ENCODE peak calls at places on chromosomes 3 and 15, in six cellular contexts. H, E, N, L, J and C are unnamed samples.
A peak's percentile ranks its signal among the peaks of the same experiment; 100 is the strongest.

GRCh38 chr15:39581501-39582285 is 814 bp downstream of the THBS1 start:
- DNase-seq in L (no peak), J (peak; percentile 72), H (no peak), E (peak; percentile 74), N (no peak), C (peak; percentile 69)

GRCh38 chr15:40990789-40991188 is 37.5 kb downstream of the CHAC1 start:
- DNase-seq in L (no peak), E (no peak), N (no peak), H (no peak), J (no peak), C (no peak)

GRCh38 chr15:101049282-101049681 is 130.1 kb downstream of the LRRK1 start:
- DNase-seq in H (peak; percentile 6), N (peak; percentile 15), L (no peak), J (peak; percentile 5), E (no peak), C (no peak)

GRCh38 chr15:78914027-78914764 is 30.6 kb downstream of the CTSH start:
- DNase-seq in H (no peak), E (no peak), J (peak; percentile 32), L (no peak), N (peak; percentile 69), C (peak; percentile 29)

GRCh38 chr15:72280751-72281150 is 8.4 kb upstream of the PARP6 start:
- DNase-seq in H (no peak), N (no peak), J (no peak), E (no peak), L (no peak), C (no peak)

GRCh38 chr3:105649469-105649868 is 219.3 kb downstream of the CBLB start:
- DNase-seq in H (no peak), L (no peak), N (no peak), J (no peak), E (no peak), C (no peak)

GRCh38 chr3:141642215-141642614 is 95.9 kb upstream of the RNF7 start:
- DNase-seq in H (no peak), E (no peak), L (no peak), N (no peak), J (no peak), C (no peak)

GRCh38 chr15:45179221-45179985 is 8.4 kb downstream of the SHF start:
- DNase-seq in H (peak; percentile 52), J (peak; percentile 55), E (no peak), L (peak; percentile 54), N (peak; percentile 64), C (peak; percentile 45)

GRCh38 chr15:29183071-29183831 is 86.4 kb downstream of the NSMCE3 start:
- DNase-seq in J (no peak), H (no peak), E (no peak), L (no peak), N (no peak), C (peak; percentile 9)

GRCh38 chr3:185176756-185177359 is 24.0 kb upstream of the C3orf70 start:
- DNase-seq in E (peak; percentile 35), L (peak; percentile 38), H (no peak), J (peak; percentile 33), N (peak; percentile 72), C (peak; percentile 45)

GRCh38 chr15:80309769-80310384 is 57.9 kb upstream of the CTXND1 start:
- DNase-seq in N (no peak), L (peak; percentile 4), H (no peak), J (no peak), E (no peak), C (peak; percentile 56)

GRCh38 chr3:123740391-123740822 is 143.7 kb downstream of the MYLK start:
- DNase-seq in N (no peak), J (no peak), H (no peak), E (no peak), L (no peak), C (peak; percentile 91)

GRCh38 chr3:73791356-73791755 is 166.6 kb upstream of the PDZRN3 start:
- DNase-seq in J (no peak), N (no peak), L (no peak), E (no peak), H (no peak), C (no peak)

GRCh38 chr3:48695113-48695753 is 9.5 kb upstream of the NCKIPSD start:
- DNase-seq in H (no peak), J (no peak), N (no peak), E (peak; percentile 59), L (no peak), C (peak; percentile 80)

GRCh38 chr3:181838940-181839914 is 127.5 kb downstream of the SOX2 start:
- DNase-seq in H (no peak), E (no peak), N (no peak), J (peak; percentile 14), L (peak; percentile 81), C (peak; percentile 49)

GRCh38 chr3:9168230-9168629 is 81.2 kb downstream of the SRGAP3 start:
- DNase-seq in L (peak; percentile 78), N (peak; percentile 73), J (no peak), H (peak; percentile 62), E (no peak), C (peak; percentile 82)

GRCh38 chr3:138875754-138876664 is 41.3 kb upstream of the PIK3CB start:
- DNase-seq in E (no peak), J (no peak), L (no peak), H (no peak), N (no peak), C (no peak)

GRCh38 chr3:175916151-175916946 is 1057.2 kb downstream of the NAALADL2 start:
- DNase-seq in L (no peak), J (no peak), H (no peak), N (no peak), E (no peak), C (no peak)

GRCh38 chr15:81296218-81296617 is 27.7 kb downstream of the STARD5 start:
- DNase-seq in E (no peak), L (peak; percentile 41), H (no peak), J (no peak), N (no peak), C (no peak)

GRCh38 chr3:193134895-193135294 is 106.1 kb upstream of the PLAAT1 start:
- DNase-seq in J (no peak), H (no peak), E (no peak), L (no peak), N (peak; percentile 54), C (peak; percentile 77)

GRCh38 chr15:85692873-85693272 is 101.9 kb downstream of the KLHL25 start:
- DNase-seq in H (peak; percentile 65), N (no peak), L (peak; percentile 20), J (no peak), E (no peak), C (no peak)

GRCh38 chr3:156509209-156510174 is 45.4 kb downstream of the SSR3 start:
- DNase-seq in H (no peak), J (no peak), N (no peak), L (peak; percentile 69), E (peak; percentile 9), C (peak; percentile 63)

DNA sequence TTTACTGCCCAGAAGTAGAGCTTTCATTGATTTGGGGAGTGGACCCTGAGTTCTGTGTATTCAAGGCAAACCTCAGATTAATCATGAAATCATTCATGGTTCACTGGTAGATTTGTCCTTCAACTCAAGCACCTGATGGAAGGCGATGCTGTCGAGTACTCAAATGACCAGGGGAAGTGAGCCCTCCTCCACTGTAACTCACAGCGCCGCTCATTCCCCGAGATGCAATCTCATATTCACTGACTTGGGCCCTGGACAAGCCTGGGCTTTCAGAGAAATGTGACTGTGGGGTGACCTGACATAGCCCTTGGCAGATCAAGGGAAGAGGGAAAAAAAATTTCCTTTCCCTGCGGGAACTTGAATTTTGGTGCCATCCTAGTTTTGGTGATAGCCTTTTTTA is 156.7 kb upstream of the BHLHE40 start:
- DNase-seq in L (no peak), J (no peak), N (no peak), E (no peak), H (no peak), C (no peak)
- H3K4me3 ChIP-seq in L (no peak overlapping the region), J (no peak overlapping the region), N (no peak overlapping the region), E (no peak overlapping the region), H (no peak overlapping the region), C (no peak overlapping the region)

GRCh38 chr3:103923907-103924306 is 1442.8 kb upstream of the ALCAM start:
- DNase-seq in E (no peak), J (no peak), H (no peak), N (no peak), L (no peak), C (no peak)

GRCh38 chr3:103918336-103918735 is 1448.4 kb upstream of the ALCAM start:
- DNase-seq in J (no peak), N (no peak), L (no peak), E (no peak), H (no peak), C (no peak)

GRCh38 chr3:103924544-103924943 is 1442.2 kb upstream of the ALCAM start:
- DNase-seq in E (no peak), J (no peak), H (no peak), N (no peak), L (no peak), C (no peak)

DNA sequence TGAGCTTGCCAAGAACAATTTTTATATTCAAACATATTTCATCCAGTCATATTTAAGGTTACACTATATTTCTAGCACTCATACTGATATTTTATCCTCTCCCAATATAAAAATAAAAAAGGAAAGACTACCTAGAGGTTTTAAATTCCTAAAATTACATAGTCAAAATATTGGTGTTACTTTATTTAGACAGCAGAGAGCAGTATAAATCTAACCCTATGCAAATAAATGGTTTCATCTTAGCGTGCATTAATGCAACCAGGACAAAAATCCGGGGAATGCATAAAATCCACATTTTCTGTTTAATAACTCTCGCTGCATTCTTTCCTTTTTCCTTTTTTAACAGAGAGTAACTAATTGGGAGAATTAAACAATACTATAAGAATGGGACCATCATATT is 1447.4 kb upstream of the ALCAM start:
- DNase-seq in H (no peak), E (no peak), L (no peak), J (no peak), N (no peak), C (no peak)
- TF ChIP-seq CTCF in H (no peak), E (no peak), L (no peak), J (no peak), N (no peak), C (no peak)

DNA sequence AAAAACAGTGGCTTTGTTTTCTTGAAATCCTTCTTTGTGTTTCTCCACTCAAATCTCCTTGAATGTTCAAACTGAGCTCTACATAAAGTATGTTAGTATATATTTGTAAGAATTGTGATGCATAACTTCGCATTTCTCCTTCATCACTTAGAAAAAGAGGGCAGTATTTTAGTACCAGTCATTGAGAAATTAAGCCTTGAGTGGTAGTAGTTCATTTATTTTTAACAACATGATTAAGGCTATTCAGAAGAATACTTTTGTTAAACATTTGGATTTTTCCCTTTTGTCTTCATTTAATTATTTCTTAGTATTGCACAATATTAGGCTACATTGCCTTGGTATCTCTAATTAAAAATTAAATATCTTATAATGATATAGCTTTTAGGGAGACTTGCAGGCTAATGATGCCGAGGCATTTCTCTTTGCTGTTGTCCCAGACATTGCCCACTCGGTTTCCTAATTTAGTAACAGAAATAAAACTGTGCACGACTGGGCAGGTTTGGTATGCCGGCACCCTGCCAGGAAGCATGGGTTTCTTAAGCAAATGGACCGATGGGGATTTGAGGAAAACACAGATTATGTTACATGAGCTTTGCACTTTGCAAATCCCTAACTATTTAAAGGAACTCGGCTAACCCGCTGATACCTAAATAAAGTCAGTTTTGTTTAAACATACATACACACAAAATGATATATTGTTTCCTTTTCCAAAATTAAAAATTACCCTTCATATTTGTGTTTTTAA is 54.7 kb downstream of the LRRC28 start:
- DNase-seq in H (no peak), N (no peak), E (no peak), J (peak; percentile 41), L (no peak), C (peak; percentile 88)
- H3K4me3 ChIP-seq in H (no peak overlapping the region), N (no peak overlapping the region), E (no peak overlapping the region), J (no peak overlapping the region), L (no peak overlapping the region), C (no peak overlapping the region)

DNA sequence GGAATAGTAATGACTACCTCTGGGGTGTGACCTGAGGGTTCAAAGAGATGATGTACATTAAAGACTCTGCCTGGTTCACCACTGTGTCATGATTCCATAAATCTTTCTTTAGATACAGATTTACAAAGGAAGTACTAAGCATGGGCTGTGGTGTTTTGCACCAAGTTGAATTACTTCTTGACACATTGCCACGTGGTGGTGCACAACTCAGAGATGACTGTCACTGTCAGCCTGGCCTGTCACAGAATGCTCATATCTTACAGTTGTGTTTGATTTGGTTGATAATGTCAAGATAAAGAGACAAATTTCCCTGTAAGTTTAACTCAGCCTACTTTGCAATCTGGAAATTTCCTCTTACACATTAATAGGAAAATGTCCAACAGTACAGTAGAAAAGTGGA is 3.2 kb downstream of the CTDSPL start:
- DNase-seq in L (peak; percentile 44), H (no peak), E (no peak), N (no peak), J (no peak), C (no peak)
- TF ChIP-seq CTCF in L (peak; percentile 67), H (no peak), E (no peak), N (no peak), J (no peak), C (no peak)